ENCODE peak calls at places on chromosomes 4 and X, in six cellular contexts. R, P, U, D, O and W are unnamed samples. For H3K4me1, the result is how much of the 10 kb centered on the place peaks cover.

GRCh38 chrX:18931972-18932371 is 51.9 kb downstream of the PHKA2 start:
- DNase-seq in R (no peak), P (no peak), U (no peak), D (no peak), O (no peak), W (peak)

GRCh38 chr4:22463179-22463578 is 52.7 kb downstream of the ADGRA3 start:
- DNase-seq in R (no peak), P (no peak), U (no peak), D (no peak), O (no peak), W (peak)

GRCh38 chrX:34288782-34289181 is 156.7 kb upstream of the FAM47A start:
- DNase-seq in R (no peak), P (no peak), U (no peak), D (no peak), O (no peak), W (no peak)

GRCh38 chr4:612749-613125 is 12.6 kb upstream of the PDE6B start:
- DNase-seq in R (no peak), P (no peak), U (no peak), D (no peak), O (no peak), W (no peak)

GRCh38 chr4:184983660-184984356 is 34.5 kb upstream of the HELT start:
- DNase-seq in R (peak), P (no peak), U (no peak), D (peak), O (peak), W (peak)

GRCh38 chr4:77015390-77015789 is 60.4 kb downstream of the CCNI start:
- DNase-seq in R (no peak), P (no peak), U (peak), D (no peak), O (no peak), W (no peak)

GRCh38 chr4:160044693-160045092 is 941.8 kb downstream of the RAPGEF2 start:
- DNase-seq in R (no peak), P (no peak), U (no peak), D (no peak), O (no peak), W (no peak)

GRCh38 chr4:112038861-112039260 is 106.4 kb upstream of the FAM241A start:
- DNase-seq in R (no peak), P (no peak), U (no peak), D (no peak), O (no peak), W (no peak)

GRCh38 chr4:53365121-53365485 is 758 bp downstream of the SCFD2 start:
- DNase-seq in R (no peak), P (no peak), U (no peak), D (no peak), O (peak), W (peak)

GRCh38 chr4:41991916-41992767 is 1.8 kb downstream of the SLC30A9 start:
- DNase-seq in R (no peak), P (no peak), U (no peak), D (no peak), O (no peak), W (peak)

GRCh38 chr4:181478675-181479074 is 764.5 kb upstream of the TENM3 start:
- DNase-seq in R (no peak), P (no peak), U (no peak), D (no peak), O (no peak), W (peak)

GRCh38 chrX:38368774-38369173 is 16.4 kb downstream of the OTC start:
- DNase-seq in R (no peak), P (no peak), U (no peak), D (no peak), O (no peak), W (no peak)

GRCh38 chr4:42149004-42149403 is 3.5 kb downstream of the BEND4 start:
- DNase-seq in R (no peak), P (no peak), U (no peak), D (no peak), O (no peak), W (peak)

GRCh38 chr4:40915318-40916217 is 165.8 kb downstream of the NSUN7 start:
- DNase-seq in R (no peak), P (no peak), U (no peak), D (no peak), O (no peak), W (no peak)

GRCh38 chr4:185384877-185385465 is 10.8 kb downstream of the LRP2BP start:
- DNase-seq in R (no peak), P (no peak), U (no peak), D (no peak), O (no peak), W (peak)

GRCh38 chr4:183906736-183907651 is 1.9 kb downstream of the STOX2 start:
- DNase-seq in R (peak), P (no peak), U (no peak), D (peak), O (no peak), W (peak)

GRCh38 chr4:183905593-183906485 is 732 bp downstream of the STOX2 start:
- DNase-seq in R (peak), P (no peak), U (peak), D (no peak), O (no peak), W (peak)

GRCh38 chr4:183908284-183908683 is 3.2 kb downstream of the STOX2 start:
- DNase-seq in R (no peak), P (no peak), U (no peak), D (no peak), O (no peak), W (no peak)

GRCh38 chr4:183905081-183905592 is at the start of gene STOX2:
- DNase-seq in R (peak), P (peak), U (peak), D (peak), O (no peak), W (peak)

GRCh38 chr4:183906486-183906735 is 1.3 kb downstream of the STOX2 start:
- DNase-seq in R (no peak), P (no peak), U (no peak), D (no peak), O (no peak), W (no peak)
- H3K4me3 ChIP-seq in R (peak), P (peak), U (peak), D (peak), O (no peak), W (peak)

DNA sequence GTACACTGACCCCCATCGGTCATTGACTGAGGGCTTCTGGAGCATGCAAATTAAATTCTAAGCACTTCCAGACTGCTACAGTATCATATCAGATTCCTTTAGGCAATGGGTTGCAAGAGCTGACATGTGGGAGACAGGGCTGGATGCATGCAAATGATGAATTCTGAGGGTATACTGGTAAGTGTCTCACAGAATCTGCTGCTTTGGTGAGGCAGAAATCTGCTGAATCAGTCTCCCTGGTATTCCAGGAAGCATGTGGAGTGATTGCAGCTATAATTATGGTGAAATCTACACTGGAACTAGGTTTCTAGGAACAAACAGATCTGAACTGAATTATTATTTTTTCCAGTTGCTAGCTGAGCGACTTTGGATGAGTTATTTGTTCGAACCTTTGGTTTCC is 684.8 kb upstream of the MAGEB2 start:
- DNase-seq in R (no peak), P (no peak), U (no peak), D (no peak), O (no peak), W (no peak)
- H3K4me1 ChIP-seq in R (under half), P (under half), U (under half), D (under half), O (under half), W (under half)

DNA sequence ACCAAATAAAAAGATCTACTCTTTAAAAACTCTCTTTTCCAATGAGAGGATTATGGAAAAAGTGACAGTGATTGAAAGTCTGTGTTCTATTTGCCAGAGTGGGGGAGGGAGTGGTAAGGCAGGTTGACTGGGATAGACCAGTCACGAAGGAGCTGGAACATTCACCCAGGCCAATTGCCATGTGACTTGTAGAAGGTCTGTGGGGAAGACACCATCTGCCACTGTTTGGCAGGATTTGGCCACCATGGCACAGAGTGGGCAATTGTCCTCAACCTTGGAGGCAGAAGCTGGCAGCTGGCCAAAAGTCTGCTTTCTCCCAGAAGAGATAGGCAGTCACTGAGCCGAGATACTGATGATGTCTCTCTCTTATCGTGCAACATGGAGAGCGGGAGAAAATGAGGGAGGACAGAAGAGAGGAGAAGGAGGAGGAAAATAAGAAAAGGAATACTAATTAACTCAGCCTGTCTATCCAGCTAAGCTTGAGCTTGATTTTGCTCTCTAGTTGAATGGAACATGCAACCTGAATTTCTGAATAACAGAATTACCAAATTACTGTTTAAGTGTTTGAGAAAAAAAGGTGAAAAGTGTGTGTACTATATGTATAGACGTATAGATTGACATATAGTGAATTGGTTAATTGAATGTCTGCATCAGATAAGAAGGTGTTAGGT is 267.1 kb downstream of the ARHGAP24 start:
- DNase-seq in R (peak), P (no peak), U (no peak), D (no peak), O (no peak), W (peak)
- H3K4me3 ChIP-seq in R (no peak), P (no peak), U (no peak), D (no peak), O (no peak), W (no peak)

DNA sequence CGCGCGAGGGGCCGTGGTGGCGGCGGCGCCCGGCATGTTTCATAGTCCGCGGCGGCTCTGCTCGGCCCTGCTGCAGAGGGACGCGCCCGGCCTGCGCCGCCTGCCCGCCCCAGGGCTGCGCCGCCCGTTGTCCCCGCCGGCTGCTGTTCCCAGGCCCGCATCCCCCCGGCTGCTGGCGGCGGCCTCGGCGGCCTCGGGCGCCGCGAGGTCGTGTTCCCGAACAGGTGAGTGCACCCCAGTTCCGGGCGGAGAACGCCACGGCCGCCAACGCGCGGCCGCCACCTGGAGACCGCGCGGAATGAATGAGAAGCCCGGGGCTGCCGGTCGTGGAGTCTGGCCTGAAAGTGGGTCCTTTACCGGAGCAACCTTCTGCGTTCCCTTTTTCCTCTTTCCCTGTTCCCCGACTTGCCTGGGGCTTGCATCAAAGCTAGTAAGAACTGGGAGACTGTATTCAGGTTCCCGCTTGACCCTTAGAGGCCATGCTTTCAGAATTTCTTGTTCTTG is 419 bp downstream of the NOCT start:
- DNase-seq in R (no peak), P (no peak), U (no peak), D (peak), O (peak), W (peak)
- H3K4me1 ChIP-seq in R (under half), P (under half), U (under half), D (under half), O (under half), W (under half)